ENCODE peak calls at places on chromosome 5, in six cellular contexts. I is epithelial cell of proximal tubule; O is esophagus squamous epithelium; S is effector memory CD4-positive, alpha-beta T cell; X is choroid plexus epithelial cell; N is aorta. V is an unnamed sample.

GRCh38 chr5:96023518-96023917 is 61.9 kb upstream of the ELL2 start:
- DNase-seq in X (peak), S (no peak), O (no peak), N (no peak), I (no peak), V (no peak)

GRCh38 chr5:115686692-115687054 is 60.8 kb upstream of the TMED7 start:
- DNase-seq in I (no peak), O (no peak), X (peak), S (no peak), N (no peak), V (no peak)

GRCh38 chr5:132979367-132979935 is 16.0 kb upstream of the AFF4 start:
- DNase-seq in N (no peak), S (no peak), O (no peak), X (peak), I (peak), V (no peak)

GRCh38 chr5:109989994-109990722 is 300.4 kb downstream of the MAN2A1 start:
- DNase-seq in O (no peak), X (no peak), N (no peak), S (no peak), I (no peak), V (no peak)

GRCh38 chr5:126269511-126269910 is 153.7 kb upstream of the GRAMD2B start:
- DNase-seq in S (no peak), X (no peak), I (no peak), O (no peak), N (no peak), V (no peak)

GRCh38 chr5:112284561-112284960 is 134.5 kb downstream of the EPB41L4A start:
- DNase-seq in N (no peak), S (no peak), X (no peak), I (no peak), O (no peak), V (no peak)

GRCh38 chr5:139747583-139748504 is 47.8 kb upstream of the PSD2 start:
- DNase-seq in O (no peak), S (peak), I (no peak), X (peak), N (peak), V (no peak)

GRCh38 chr5:10892135-10892910 is 131.3 kb upstream of the DAP start:
- DNase-seq in N (no peak), O (no peak), X (no peak), I (no peak), S (no peak), V (no peak)

GRCh38 chr5:158039441-158039840 is 180.5 kb upstream of the CLINT1 start:
- DNase-seq in S (no peak), O (no peak), X (no peak), I (no peak), N (no peak), V (no peak)

GRCh38 chr5:160262665-160263064 is 33.4 kb downstream of the FABP6 start:
- DNase-seq in N (no peak), I (no peak), X (no peak), S (no peak), O (no peak), V (no peak)

GRCh38 chr5:106127341-106127781 is 1543.4 kb downstream of the EFNA5 start:
- DNase-seq in O (no peak), I (peak), S (no peak), X (peak), N (no peak), V (no peak)

GRCh38 chr5:75381456-75381855 is 44.4 kb downstream of the HMGCR start:
- DNase-seq in N (no peak), I (no peak), S (no peak), O (no peak), X (no peak), V (no peak)

GRCh38 chr5:111454198-111454606 is 58.1 kb downstream of the STARD4 start:
- DNase-seq in O (no peak), X (peak), I (no peak), S (no peak), N (no peak), V (no peak)

GRCh38 chr5:179802207-179802883 is 4.3 kb downstream of the MGAT4B start:
- DNase-seq in N (peak), X (no peak), O (no peak), S (no peak), I (no peak), V (no peak)

GRCh38 chr5:115979628-115980041 is 17.4 kb downstream of the LVRN start:
- DNase-seq in O (no peak), S (no peak), X (peak), I (no peak), N (no peak), V (peak)

GRCh38 chr5:178831049-178831448 is 28.7 kb upstream of the ZNF354B start:
- DNase-seq in N (no peak), X (no peak), O (no peak), I (no peak), S (no peak), V (no peak)

GRCh38 chr5:6587171-6587570 is 45.7 kb downstream of the NSUN2 start:
- DNase-seq in N (no peak), O (no peak), I (no peak), S (no peak), X (no peak), V (no peak)

DNA sequence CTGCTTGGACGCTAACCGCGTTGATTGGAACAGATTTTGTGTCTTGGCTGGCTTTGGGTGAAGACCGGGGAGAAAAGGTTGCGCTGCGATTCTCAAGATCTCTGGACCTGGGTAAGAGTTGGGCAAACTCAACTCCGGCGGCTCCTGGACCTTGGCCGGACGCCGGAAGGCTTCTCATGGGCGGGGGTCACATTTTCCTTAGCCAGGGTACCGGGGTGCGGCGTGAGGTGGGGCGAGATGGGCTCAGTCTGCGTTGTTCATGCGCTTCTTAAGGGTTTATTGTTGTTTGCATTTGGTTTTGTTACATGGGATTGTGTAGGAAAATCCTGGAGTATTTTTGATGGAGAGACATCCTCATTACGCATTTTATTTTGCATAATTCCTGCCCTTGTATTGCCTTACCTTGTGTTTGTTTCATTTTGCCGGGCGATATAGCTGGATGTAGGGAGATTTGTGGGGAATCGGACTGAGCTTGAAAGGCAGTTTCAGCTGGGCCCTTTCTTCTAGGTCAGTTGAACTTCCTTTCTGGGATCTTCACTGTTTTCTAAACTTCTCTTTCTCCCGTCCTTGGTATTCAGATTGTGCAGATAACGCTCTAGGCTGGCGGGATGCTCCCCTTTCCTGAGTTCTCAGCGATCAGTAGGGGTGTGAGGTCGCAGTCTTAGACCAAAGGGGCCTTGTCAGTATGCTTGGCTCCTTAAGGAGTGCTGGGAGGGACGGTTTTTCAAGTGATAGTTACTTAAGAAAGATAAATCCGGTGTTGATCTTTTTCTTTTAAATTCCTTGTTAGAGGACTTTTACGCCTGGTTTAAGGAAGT is 559 bp downstream of the MEGF10 start:
- DNase-seq in X (peak), N (no peak), S (no peak), I (no peak), O (no peak), V (no peak)
- H3K4me3 ChIP-seq in X (peak), N (no peak), S (no peak), I (no peak), O (no peak), V (no peak)

DNA sequence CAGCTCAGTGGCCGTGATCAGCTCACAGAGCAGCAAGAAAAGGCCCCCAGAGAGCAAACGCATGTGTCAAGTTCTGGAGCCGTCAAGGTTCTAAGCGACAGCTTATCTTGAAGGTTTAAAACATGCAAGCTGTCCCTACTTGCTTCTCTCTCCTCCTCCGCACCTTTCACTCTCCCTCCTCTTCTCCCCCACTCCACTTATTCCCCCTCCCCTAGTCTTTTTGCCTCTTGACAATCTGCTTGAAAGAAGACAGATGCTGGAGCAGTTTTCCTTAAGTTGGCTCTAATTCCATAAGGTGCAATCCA is 189.8 kb upstream of the SNX2 start:
- DNase-seq in I (no peak), S (no peak), X (no peak), O (no peak), N (no peak), V (no peak)
- H3K4me3 ChIP-seq in I (no peak), S (no peak), X (no peak), O (no peak), N (no peak), V (no peak)

DNA sequence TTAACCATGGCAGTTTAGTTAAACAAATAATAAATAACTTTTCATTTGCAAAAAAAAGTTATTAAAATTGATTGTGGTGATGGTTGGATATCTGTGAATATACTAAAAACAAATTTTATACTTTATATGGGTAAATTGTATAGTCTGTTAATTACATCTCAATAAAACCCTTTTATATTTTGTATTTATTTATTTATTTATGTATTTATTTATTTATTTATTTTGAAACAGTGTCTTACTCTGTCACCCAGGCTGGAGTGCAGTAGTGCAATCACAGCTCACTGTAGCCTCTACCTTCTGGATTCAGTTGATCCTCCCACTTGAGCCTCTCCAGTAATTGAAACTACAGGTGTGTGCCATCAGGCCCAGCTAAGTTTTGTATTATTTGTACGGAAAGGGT is 52.4 kb downstream of the OTP start:
- DNase-seq in X (no peak), S (no peak), O (no peak), I (no peak), N (no peak), V (no peak)
- H3K4me3 ChIP-seq in X (no peak), S (no peak), O (no peak), I (no peak), N (no peak), V (no peak)

GRCh38 chr5:1642221-1642620 is 118.5 kb upstream of the LPCAT1 start:
- DNase-seq in N (no peak), X (no peak), I (no peak), O (no peak), S (no peak), V (no peak)

GRCh38 chr5:1643651-1644392 is 120.1 kb upstream of the LPCAT1 start:
- DNase-seq in I (no peak), O (no peak), X (no peak), S (no peak), N (no peak), V (no peak)

GRCh38 chr5:1647580-1647979 is 123.8 kb upstream of the LPCAT1 start:
- DNase-seq in X (no peak), S (no peak), N (no peak), I (no peak), O (no peak), V (no peak)

GRCh38 chr5:1642621-1643061 is 118.9 kb upstream of the LPCAT1 start:
- DNase-seq in O (no peak), I (no peak), X (no peak), N (no peak), S (no peak), V (no peak)

DNA sequence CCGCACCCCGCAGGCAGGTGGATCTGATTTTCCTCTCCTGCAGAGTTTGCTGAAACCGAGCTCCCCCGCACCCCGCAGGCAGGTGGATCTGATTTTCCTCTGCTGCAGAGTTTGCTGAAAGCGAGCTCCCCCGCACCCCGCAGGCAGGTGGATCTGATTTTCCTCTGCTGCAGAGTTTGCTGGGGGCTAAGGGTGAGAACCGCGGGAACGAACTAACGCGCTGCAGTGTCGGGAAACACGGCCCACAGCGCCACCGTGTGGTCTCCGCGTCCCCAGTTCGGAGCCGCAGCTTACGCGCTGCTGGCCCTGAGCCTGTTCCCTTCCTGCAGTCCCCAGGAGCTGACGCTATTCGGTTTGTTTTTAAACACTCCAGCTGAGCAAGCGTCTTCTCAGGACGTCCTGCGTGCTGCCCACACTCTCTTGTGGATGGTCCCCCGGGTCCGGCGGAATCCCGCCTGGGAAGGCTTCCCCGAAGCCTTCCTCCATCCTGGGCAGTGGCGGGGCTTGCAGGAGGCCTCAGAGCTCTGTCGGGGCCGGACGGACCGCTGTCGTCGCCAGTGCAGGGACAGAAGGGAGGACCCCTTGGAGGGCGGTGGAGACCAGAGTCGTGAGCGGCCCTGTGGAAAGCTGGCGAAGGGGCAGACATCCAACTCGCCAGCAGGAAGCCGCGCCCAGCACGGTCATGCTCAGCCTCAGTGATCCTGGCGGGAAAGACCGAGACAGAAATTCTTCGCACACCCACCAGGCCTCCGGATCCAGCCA is 121.2 kb upstream of the LPCAT1 start:
- DNase-seq in O (no peak), I (no peak), S (peak), X (peak), N (peak), V (peak)
- H3K4me3 ChIP-seq in O (peak), I (peak), S (no peak), X (peak), N (no peak), V (no peak)

GRCh38 chr5:77029376-77029885 is 773 bp upstream of the AGGF1 start:
- DNase-seq in O (no peak), N (no peak), S (no peak), I (no peak), X (no peak), V (no peak)
- H3K4me3 ChIP-seq in O (peak), N (no peak), S (peak), I (no peak), X (no peak), V (peak)

DNA sequence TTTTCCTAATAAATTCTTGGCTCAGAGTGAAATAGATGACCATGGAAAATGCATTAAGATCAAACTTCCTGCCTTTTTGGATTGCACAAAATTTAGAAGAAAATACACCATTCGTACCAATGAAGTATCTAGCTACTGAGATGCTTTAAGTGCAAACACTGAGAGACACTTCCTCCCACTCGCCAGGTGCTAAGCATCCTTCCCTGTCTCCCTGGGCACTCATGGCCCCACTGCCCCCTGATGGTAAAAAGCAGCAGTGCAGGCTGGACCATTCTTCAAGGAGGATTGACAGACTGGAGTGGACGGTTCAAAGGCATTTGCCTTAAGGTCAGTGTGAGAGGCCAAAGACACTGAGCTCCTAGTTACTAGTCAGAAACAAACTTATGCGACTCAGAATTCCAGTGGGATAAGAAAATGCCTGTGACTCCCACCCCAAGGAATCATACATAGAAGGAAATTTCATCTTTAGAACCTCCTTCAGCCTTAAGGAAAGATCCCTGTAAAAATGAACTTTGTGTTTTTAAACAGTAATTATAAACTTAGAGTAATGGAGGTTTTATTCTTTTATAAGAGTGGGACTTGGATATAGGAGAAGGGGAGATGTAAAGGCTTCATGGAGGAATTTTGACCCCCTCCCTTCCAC is 86.0 kb upstream of the SLC30A5 start:
- DNase-seq in N (peak), I (peak), S (peak), O (no peak), X (peak), V (no peak)
- H3K4me3 ChIP-seq in N (no peak), I (no peak), S (no peak), O (no peak), X (no peak), V (no peak)

V was measured in AG04450.